ENCODE peak calls at places on chromosomes 4 and X, in eight cellular contexts. One of them, this sample, is unnamed.

GRCh38 chrX:12771445-12772069 is 19.7 kb upstream of the PRPS2 start:
- DNase-seq in tibial artery: peak; percentile 22
- DNase-seq in mucosa of descending colon: peak; percentile 77
- DNase-seq in GM10248: peak; percentile 62
- DNase-seq in neural progenitor cell: peak; percentile 84
- DNase-seq in mesothelial cell of epicardium: no peak
- DNase-seq in body of pancreas: peak; percentile 60
- DNase-seq in A673: peak; percentile 73
- DNase-seq in this sample: peak; percentile 52

GRCh38 chr4:119523399-119523798 is 105.2 kb downstream of the PDE5A start:
- DNase-seq in mucosa of descending colon: no peak
- DNase-seq in mesothelial cell of epicardium: no peak
- DNase-seq in A673: no peak
- DNase-seq in tibial artery: no peak
- DNase-seq in GM10248: no peak
- DNase-seq in body of pancreas: no peak
- DNase-seq in neural progenitor cell: no peak
- DNase-seq in this sample: no peak

GRCh38 chr4:100738388-100739165 is 220.8 kb upstream of the EMCN start:
- DNase-seq in body of pancreas: peak; percentile 2
- DNase-seq in neural progenitor cell: no peak
- DNase-seq in A673: peak; percentile 64
- DNase-seq in mucosa of descending colon: peak; percentile 21
- DNase-seq in tibial artery: peak; percentile 25
- DNase-seq in GM10248: no peak
- DNase-seq in mesothelial cell of epicardium: no peak
- DNase-seq in this sample: no peak

GRCh38 chrX:40945366-40945713 is 139.9 kb upstream of the USP9X start:
- DNase-seq in mesothelial cell of epicardium: no peak
- DNase-seq in body of pancreas: peak; percentile 65
- DNase-seq in A673: peak; percentile 39
- DNase-seq in mucosa of descending colon: no peak
- DNase-seq in GM10248: peak; percentile 43
- DNase-seq in tibial artery: peak; percentile 51
- DNase-seq in neural progenitor cell: no peak
- DNase-seq in this sample: peak; percentile 62

GRCh38 chrX:52933976-52934703 is 24.2 kb downstream of the FAM156A start:
- DNase-seq in neural progenitor cell: peak; percentile 94
- DNase-seq in GM10248: no peak
- DNase-seq in mesothelial cell of epicardium: no peak
- DNase-seq in body of pancreas: no peak
- DNase-seq in A673: peak; percentile 18
- DNase-seq in tibial artery: no peak
- DNase-seq in mucosa of descending colon: no peak
- DNase-seq in this sample: no peak

GRCh38 chr4:10055871-10056270 is 34.6 kb upstream of the SLC2A9 start:
- DNase-seq in tibial artery: no peak
- DNase-seq in mesothelial cell of epicardium: no peak
- DNase-seq in body of pancreas: no peak
- DNase-seq in mucosa of descending colon: no peak
- DNase-seq in A673: no peak
- DNase-seq in GM10248: no peak
- DNase-seq in neural progenitor cell: no peak
- DNase-seq in this sample: no peak

GRCh38 chr4:99447079-99447478 is 11.9 kb upstream of the ADH7 start:
- DNase-seq in tibial artery: no peak
- DNase-seq in A673: peak; percentile 34
- DNase-seq in neural progenitor cell: peak; percentile 89
- DNase-seq in body of pancreas: no peak
- DNase-seq in mucosa of descending colon: no peak
- DNase-seq in GM10248: no peak
- DNase-seq in mesothelial cell of epicardium: no peak
- DNase-seq in this sample: no peak

GRCh38 chr4:18389118-18389517 is 367.6 kb upstream of the LCORL start:
- DNase-seq in GM10248: no peak
- DNase-seq in tibial artery: no peak
- DNase-seq in mucosa of descending colon: no peak
- DNase-seq in A673: no peak
- DNase-seq in body of pancreas: no peak
- DNase-seq in mesothelial cell of epicardium: no peak
- DNase-seq in neural progenitor cell: no peak
- DNase-seq in this sample: no peak

GRCh38 chrX:21747523-21747922 is 10.4 kb downstream of the SMPX start:
- DNase-seq in A673: no peak
- DNase-seq in mucosa of descending colon: peak; percentile 22
- DNase-seq in body of pancreas: no peak
- DNase-seq in GM10248: no peak
- DNase-seq in neural progenitor cell: peak; percentile 37
- DNase-seq in mesothelial cell of epicardium: no peak
- DNase-seq in tibial artery: no peak
- DNase-seq in this sample: no peak

GRCh38 chrX:53374923-53375322 is 47.5 kb downstream of the SMC1A start:
- DNase-seq in tibial artery: no peak
- DNase-seq in body of pancreas: no peak
- DNase-seq in mucosa of descending colon: no peak
- DNase-seq in GM10248: no peak
- DNase-seq in A673: no peak
- DNase-seq in mesothelial cell of epicardium: no peak
- DNase-seq in neural progenitor cell: no peak
- DNase-seq in this sample: no peak

GRCh38 chrX:133235830-133236229 is 17.7 kb upstream of the TFDP3 start:
- DNase-seq in GM10248: no peak
- DNase-seq in body of pancreas: no peak
- DNase-seq in mucosa of descending colon: no peak
- DNase-seq in tibial artery: no peak
- DNase-seq in mesothelial cell of epicardium: no peak
- DNase-seq in A673: no peak
- DNase-seq in neural progenitor cell: no peak
- DNase-seq in this sample: no peak

GRCh38 chr4:32189130-32189529 is 1469.0 kb downstream of the PCDH7 start:
- DNase-seq in GM10248: no peak
- DNase-seq in neural progenitor cell: no peak
- DNase-seq in body of pancreas: peak; percentile 23
- DNase-seq in A673: no peak
- DNase-seq in mesothelial cell of epicardium: no peak
- DNase-seq in tibial artery: no peak
- DNase-seq in mucosa of descending colon: no peak
- DNase-seq in this sample: no peak

GRCh38 chrX:49053223-49054072 is 5.4 kb upstream of the CCDC120 start:
- DNase-seq in A673: peak; percentile 87
- DNase-seq in mucosa of descending colon: peak; percentile 69
- DNase-seq in body of pancreas: peak; percentile 65
- DNase-seq in GM10248: peak; percentile 79
- DNase-seq in neural progenitor cell: peak; percentile 92
- DNase-seq in tibial artery: no peak
- DNase-seq in mesothelial cell of epicardium: peak; percentile 60
- DNase-seq in this sample: peak; percentile 79

GRCh38 chrX:12447448-12448154 is 309.3 kb downstream of the FRMPD4 start:
- DNase-seq in A673: no peak
- DNase-seq in tibial artery: no peak
- DNase-seq in neural progenitor cell: no peak
- DNase-seq in mucosa of descending colon: no peak
- DNase-seq in GM10248: no peak
- DNase-seq in body of pancreas: no peak
- DNase-seq in mesothelial cell of epicardium: no peak
- DNase-seq in this sample: no peak

GRCh38 chr4:174604198-174604597 is 81.9 kb upstream of the HPGD start:
- DNase-seq in mesothelial cell of epicardium: no peak
- DNase-seq in tibial artery: no peak
- DNase-seq in GM10248: no peak
- DNase-seq in neural progenitor cell: no peak
- DNase-seq in body of pancreas: peak; percentile 29
- DNase-seq in mucosa of descending colon: no peak
- DNase-seq in A673: peak; percentile 5
- DNase-seq in this sample: no peak

GRCh38 chr4:82525287-82525898 is 36.4 kb downstream of the TMEM150C start:
- DNase-seq in mesothelial cell of epicardium: no peak
- DNase-seq in GM10248: no peak
- DNase-seq in mucosa of descending colon: no peak
- DNase-seq in neural progenitor cell: no peak
- DNase-seq in tibial artery: no peak
- DNase-seq in A673: peak; percentile 1
- DNase-seq in body of pancreas: no peak
- DNase-seq in this sample: no peak

GRCh38 chr4:151953286-151953685 is 192.5 kb upstream of the GATB start:
- DNase-seq in mesothelial cell of epicardium: no peak
- DNase-seq in tibial artery: no peak
- DNase-seq in A673: no peak
- DNase-seq in GM10248: no peak
- DNase-seq in mucosa of descending colon: no peak
- DNase-seq in body of pancreas: no peak
- DNase-seq in neural progenitor cell: no peak
- DNase-seq in this sample: no peak

GRCh38 chrX:155718964-155719586 is 106.3 kb upstream of the TMLHE start:
- DNase-seq in body of pancreas: no peak
- DNase-seq in neural progenitor cell: no peak
- DNase-seq in tibial artery: no peak
- DNase-seq in A673: no peak
- DNase-seq in mucosa of descending colon: no peak
- DNase-seq in GM10248: no peak
- DNase-seq in mesothelial cell of epicardium: no peak
- DNase-seq in this sample: no peak

GRCh38 chrX:104370089-104370488 is 115.4 kb upstream of the ESX1 start:
- DNase-seq in A673: peak; percentile 2
- DNase-seq in GM10248: no peak
- DNase-seq in tibial artery: no peak
- DNase-seq in body of pancreas: no peak
- DNase-seq in mesothelial cell of epicardium: no peak
- DNase-seq in mucosa of descending colon: no peak
- DNase-seq in neural progenitor cell: peak; percentile 6
- DNase-seq in this sample: no peak

GRCh38 chr4:145934434-145935047 is 4.1 kb downstream of the ZNF827 start:
- DNase-seq in neural progenitor cell: no peak
- DNase-seq in A673: no peak
- DNase-seq in GM10248: no peak
- DNase-seq in body of pancreas: no peak
- DNase-seq in mucosa of descending colon: peak; percentile 28
- DNase-seq in tibial artery: no peak
- DNase-seq in mesothelial cell of epicardium: no peak
- DNase-seq in this sample: no peak

GRCh38 chr4:114349543-114350175 is 248.9 kb upstream of the UGT8 start:
- DNase-seq in neural progenitor cell: no peak
- DNase-seq in tibial artery: no peak
- DNase-seq in GM10248: no peak
- DNase-seq in mucosa of descending colon: no peak
- DNase-seq in A673: no peak
- DNase-seq in mesothelial cell of epicardium: no peak
- DNase-seq in body of pancreas: no peak
- DNase-seq in this sample: no peak

GRCh38 chr4:10691651-10692050 is 7.1 kb upstream of the CLNK start:
- DNase-seq in neural progenitor cell: no peak
- DNase-seq in A673: no peak
- DNase-seq in tibial artery: no peak
- DNase-seq in GM10248: no peak
- DNase-seq in mesothelial cell of epicardium: no peak
- DNase-seq in body of pancreas: no peak
- DNase-seq in mucosa of descending colon: no peak
- DNase-seq in this sample: no peak

DNA sequence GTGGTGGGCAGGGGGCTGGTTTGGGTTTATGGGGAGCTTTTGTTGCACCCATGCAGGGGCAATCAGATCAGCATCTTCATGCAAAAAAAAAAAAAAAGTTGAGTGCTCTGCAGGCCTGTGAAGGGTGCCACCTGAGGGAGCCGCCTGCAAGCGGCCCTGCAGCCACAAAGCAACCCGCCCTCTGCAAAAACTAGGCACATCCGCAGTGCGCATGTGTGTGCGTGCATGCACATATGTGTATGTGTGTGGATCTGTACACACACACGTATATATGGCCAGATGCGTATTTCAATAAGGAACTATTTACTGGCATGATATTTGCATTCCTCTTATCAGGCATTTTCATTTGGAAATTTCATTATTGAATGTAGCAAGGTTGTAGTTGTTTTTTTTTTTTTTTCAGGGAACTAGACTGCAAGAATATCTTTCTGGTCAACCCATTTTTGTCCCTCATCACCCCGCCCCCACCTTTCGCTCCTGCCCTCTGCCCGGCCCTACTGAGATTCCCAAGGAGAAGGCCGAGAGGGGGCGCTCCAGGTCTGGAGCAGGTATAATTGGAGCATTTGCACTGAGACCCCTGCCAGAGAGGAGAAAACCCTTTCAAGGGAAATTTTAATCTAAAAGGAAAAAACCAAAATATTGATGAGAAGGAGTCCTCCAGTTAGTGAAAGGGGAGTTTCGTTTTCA is 18.1 kb downstream of the CCNQ start:
- DNase-seq in mucosa of descending colon: no peak
- DNase-seq in neural progenitor cell: peak; percentile 33
- DNase-seq in A673: peak; percentile 12
- DNase-seq in mesothelial cell of epicardium: no peak
- DNase-seq in body of pancreas: no peak
- DNase-seq in GM10248: no peak
- DNase-seq in tibial artery: no peak
- DNase-seq in this sample: no peak
- TF ChIP-seq CTCF in mucosa of descending colon: no peak
- TF ChIP-seq CTCF in neural progenitor cell: peak; percentile 46
- TF ChIP-seq CTCF in A673: peak; percentile 58
- TF ChIP-seq CTCF in mesothelial cell of epicardium: no peak
- TF ChIP-seq CTCF in body of pancreas: no peak
- TF ChIP-seq CTCF in GM10248: no peak
- TF ChIP-seq CTCF in tibial artery: no peak
- TF ChIP-seq CTCF in this sample: no peak

DNA sequence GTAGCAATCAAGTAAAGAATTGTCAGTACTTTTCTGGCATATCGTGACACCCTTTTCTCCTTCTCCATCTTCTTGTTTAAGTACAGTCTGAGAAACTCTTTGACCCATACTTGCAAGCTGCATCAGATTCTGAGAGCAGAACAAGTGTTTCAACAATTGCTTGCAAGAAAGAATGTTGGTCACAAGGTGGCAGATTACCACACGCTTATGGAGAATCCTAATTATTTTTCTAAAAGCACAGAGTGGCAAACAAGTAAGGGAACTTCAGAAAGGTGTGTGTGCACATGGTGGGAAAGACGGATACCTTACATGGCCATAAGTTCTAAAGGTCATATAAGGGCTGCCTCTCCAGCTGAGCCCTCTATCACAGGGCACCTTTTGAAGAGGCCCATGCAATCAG is 136.4 kb upstream of the FGF13 start:
- DNase-seq in neural progenitor cell: no peak
- DNase-seq in mesothelial cell of epicardium: no peak
- DNase-seq in body of pancreas: no peak
- DNase-seq in tibial artery: no peak
- DNase-seq in GM10248: no peak
- DNase-seq in mucosa of descending colon: no peak
- DNase-seq in A673: peak; percentile 55
- DNase-seq in this sample: no peak
- TF ChIP-seq CTCF in neural progenitor cell: peak; percentile 37
- TF ChIP-seq CTCF in mesothelial cell of epicardium: no peak
- TF ChIP-seq CTCF in body of pancreas: no peak
- TF ChIP-seq CTCF in tibial artery: no peak
- TF ChIP-seq CTCF in GM10248: no peak
- TF ChIP-seq CTCF in mucosa of descending colon: no peak
- TF ChIP-seq CTCF in A673: peak; percentile 58
- TF ChIP-seq CTCF in this sample: no peak

GRCh38 chrX:54785901-54786300 is 12.2 kb downstream of the ITIH6 start:
- DNase-seq in mesothelial cell of epicardium: no peak
- DNase-seq in mucosa of descending colon: no peak
- DNase-seq in tibial artery: no peak
- DNase-seq in GM10248: peak; percentile 17
- DNase-seq in A673: peak; percentile 17
- DNase-seq in neural progenitor cell: peak; percentile 27
- DNase-seq in body of pancreas: no peak
- DNase-seq in this sample: no peak
- TF ChIP-seq CTCF in mesothelial cell of epicardium: no peak
- TF ChIP-seq CTCF in mucosa of descending colon: no peak
- TF ChIP-seq CTCF in tibial artery: no peak
- TF ChIP-seq CTCF in GM10248: peak; percentile 13
- TF ChIP-seq CTCF in A673: peak; percentile 43
- TF ChIP-seq CTCF in neural progenitor cell: peak; percentile 45
- TF ChIP-seq CTCF in body of pancreas: peak; percentile 15
- TF ChIP-seq CTCF in this sample: no peak

GRCh38 chr4:168608771-168609170 is 111.9 kb downstream of the PALLD start:
- DNase-seq in tibial artery: no peak
- DNase-seq in body of pancreas: no peak
- DNase-seq in neural progenitor cell: no peak
- DNase-seq in mesothelial cell of epicardium: no peak
- DNase-seq in GM10248: no peak
- DNase-seq in mucosa of descending colon: no peak
- DNase-seq in A673: peak; percentile 94
- DNase-seq in this sample: no peak
- TF ChIP-seq CTCF in tibial artery: no peak
- TF ChIP-seq CTCF in body of pancreas: no peak
- TF ChIP-seq CTCF in neural progenitor cell: no peak
- TF ChIP-seq CTCF in mesothelial cell of epicardium: no peak
- TF ChIP-seq CTCF in GM10248: no peak
- TF ChIP-seq CTCF in mucosa of descending colon: no peak
- TF ChIP-seq CTCF in A673: no peak
- TF ChIP-seq CTCF in this sample: no peak

This sample was measured in CD14-positive monocyte.